ENCODE peak calls at places on chromosome 6, in ten cellular contexts. S, W, M, O, D, R, N, Z, U and P are unnamed samples.

GRCh38 chr6:43608310-43608763 is 20.7 kb downstream of the GTPBP2 start:
- DNase-seq in W (peak), Z (peak), U (peak), O (peak), M (peak), N (peak), D (no peak), S (no peak), R (peak), P (peak)

GRCh38 chr6:42969934-42970333 is 9.0 kb downstream of the PEX6 start:
- DNase-seq in N (no peak), R (no peak), Z (no peak), O (no peak), S (no peak), U (no peak), M (no peak), D (no peak), W (no peak), P (no peak)

GRCh38 chr6:5726976-5727718 is 279.6 kb downstream of the NRN1 start:
- DNase-seq in R (peak), N (no peak), U (no peak), W (no peak), M (no peak), S (no peak), O (no peak), Z (peak), D (no peak), P (no peak)

GRCh38 chr6:161401910-161402309 is 128.0 kb upstream of the AGPAT4 start:
- DNase-seq in U (no peak), W (no peak), Z (no peak), M (no peak), D (no peak), R (no peak), S (no peak), O (no peak), N (no peak), P (no peak)

GRCh38 chr6:163370807-163371206 is 43.7 kb upstream of the QKI start:
- DNase-seq in S (no peak), D (no peak), N (no peak), U (no peak), R (no peak), M (no peak), O (no peak), Z (no peak), W (no peak), P (no peak)

GRCh38 chr6:74731921-74732320 is 473.9 kb downstream of the COL12A1 start:
- DNase-seq in D (no peak), S (no peak), Z (peak), R (peak), O (no peak), M (no peak), W (no peak), N (no peak), U (no peak), P (no peak)

GRCh38 chr6:17974570-17975368 is 12.7 kb downstream of the KIF13A start:
- DNase-seq in D (no peak), Z (no peak), W (no peak), R (no peak), O (no peak), N (no peak), S (no peak), U (no peak), M (no peak), P (no peak)

GRCh38 chr6:27250955-27251671 is 3.6 kb downstream of the PRSS16 start:
- DNase-seq in M (peak), S (no peak), R (no peak), D (peak), N (peak), Z (no peak), O (no peak), W (peak), U (peak), P (peak)

GRCh38 chr6:155708100-155708499 is 252.5 kb upstream of the NOX3 start:
- DNase-seq in S (no peak), W (no peak), M (peak), O (no peak), D (no peak), R (no peak), U (no peak), N (no peak), Z (no peak), P (no peak)

GRCh38 chr6:84762220-84762940 is 2.0 kb downstream of the TBX18 start:
- DNase-seq in O (no peak), Z (peak), W (no peak), R (no peak), S (no peak), N (no peak), D (no peak), M (no peak), U (no peak), P (no peak)

GRCh38 chr6:35086636-35087360 is 54.3 kb downstream of the TCP11 start:
- DNase-seq in U (no peak), N (no peak), Z (no peak), W (no peak), O (no peak), R (no peak), M (no peak), S (peak), D (no peak), P (no peak)

GRCh38 chr6:169950558-169950957 is 199.1 kb downstream of the ERMARD start:
- DNase-seq in W (no peak), N (no peak), M (peak), D (no peak), U (peak), O (no peak), Z (no peak), S (no peak), R (no peak), P (no peak)

GRCh38 chr6:110612298-110612697 is 135.9 kb upstream of the SLC22A16 start:
- DNase-seq in M (no peak), Z (no peak), N (no peak), D (no peak), U (no peak), S (no peak), R (no peak), O (no peak), W (no peak), P (no peak)

GRCh38 chr6:74431873-74432272 is 735.9 kb downstream of the CD109 start:
- DNase-seq in W (no peak), S (no peak), D (no peak), U (no peak), M (no peak), Z (peak), R (peak), O (no peak), N (no peak), P (peak)

GRCh38 chr6:107692351-107692750 is 131.8 kb downstream of the SCML4 start:
- DNase-seq in U (no peak), O (no peak), Z (peak), S (no peak), R (peak), D (no peak), M (no peak), N (no peak), W (no peak), P (no peak)

GRCh38 chr6:89023591-89024441 is 56.7 kb upstream of the PNRC1 start:
- DNase-seq in S (peak), W (no peak), N (no peak), O (no peak), M (no peak), R (no peak), Z (peak), U (no peak), D (no peak), P (no peak)

GRCh38 chr6:15551798-15552197 is 111.0 kb downstream of the DTNBP1 start:
- DNase-seq in D (no peak), R (peak), M (no peak), S (no peak), Z (peak), W (no peak), O (no peak), U (no peak), N (no peak), P (no peak)

GRCh38 chr6:166825553-166826145 is 130.7 kb downstream of the RNASET2 start:
- DNase-seq in U (no peak), O (no peak), Z (peak), D (no peak), R (peak), W (no peak), M (no peak), N (no peak), S (no peak), P (peak)

GRCh38 chr6:22651731-22652130 is 82.4 kb downstream of the HDGFL1 start:
- DNase-seq in W (no peak), S (no peak), R (no peak), O (no peak), Z (no peak), M (no peak), U (no peak), D (no peak), N (no peak), P (no peak)

GRCh38 chr6:6699741-6700367 is 111.3 kb downstream of the LY86 start:
- DNase-seq in N (no peak), R (peak), S (peak), D (no peak), Z (peak), W (no peak), M (no peak), O (no peak), U (peak), P (peak)

GRCh38 chr6:84309336-84309735 is 81.9 kb upstream of the CEP162 start:
- DNase-seq in N (no peak), S (no peak), R (no peak), Z (no peak), W (no peak), D (no peak), M (no peak), O (no peak), U (no peak), P (no peak)

GRCh38 chr6:73696990-73697651 is 1.1 kb downstream of the CD109 start:
- DNase-seq in U (no peak), D (no peak), R (no peak), W (no peak), S (no peak), M (no peak), O (no peak), N (no peak), Z (peak), P (peak)

DNA sequence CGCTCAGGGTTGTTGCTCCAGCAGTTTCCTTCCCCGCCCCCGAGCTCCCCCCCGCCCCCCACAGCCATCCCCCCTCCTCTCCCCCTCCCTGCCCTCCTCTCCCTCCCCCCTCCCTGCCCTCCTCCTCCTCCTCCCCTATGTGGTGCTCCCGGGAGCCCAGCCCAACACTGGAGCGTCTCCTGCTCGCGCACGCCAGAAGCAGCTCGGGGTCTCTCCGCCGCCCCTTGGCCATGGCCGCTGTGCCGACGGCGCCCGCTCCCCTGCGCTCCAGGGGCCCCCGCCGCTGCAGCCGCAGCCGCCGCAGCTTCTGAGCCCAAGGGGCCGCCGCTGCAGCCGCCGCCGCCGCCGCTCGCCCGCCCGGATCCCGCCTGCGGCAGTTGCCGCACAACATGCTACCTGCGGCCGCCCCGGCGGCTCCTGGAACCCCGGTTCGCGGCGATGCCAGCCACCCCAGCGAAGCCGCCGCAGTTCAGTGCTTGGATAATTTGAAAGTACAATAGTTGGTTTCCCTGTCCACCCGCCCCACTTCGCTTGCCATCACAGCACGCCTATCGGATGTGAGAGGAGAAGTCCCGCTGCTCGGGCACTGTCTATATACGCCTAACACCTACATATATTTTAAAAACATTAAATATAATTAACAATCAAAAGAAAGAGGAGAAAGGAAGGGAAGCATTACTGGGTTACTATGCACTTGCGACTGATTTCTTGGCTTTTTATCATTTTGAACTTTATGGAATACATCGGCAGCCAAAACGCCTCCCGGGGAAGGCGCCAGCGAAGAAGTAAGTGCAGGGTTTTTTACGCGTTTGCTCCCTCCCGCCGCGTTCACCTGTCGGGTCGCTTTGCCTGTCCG is at the start of gene RSPO3:
- DNase-seq in Z (peak), O (no peak), N (no peak), R (peak), M (peak), U (no peak), S (peak), D (peak), W (peak), P (peak)
- TF ChIP-seq CTCF in Z (no peak), O (no peak), N (no peak), R (no peak), M (no peak), U (no peak), S (no peak), D (no peak), W (no peak), P (no peak)

DNA sequence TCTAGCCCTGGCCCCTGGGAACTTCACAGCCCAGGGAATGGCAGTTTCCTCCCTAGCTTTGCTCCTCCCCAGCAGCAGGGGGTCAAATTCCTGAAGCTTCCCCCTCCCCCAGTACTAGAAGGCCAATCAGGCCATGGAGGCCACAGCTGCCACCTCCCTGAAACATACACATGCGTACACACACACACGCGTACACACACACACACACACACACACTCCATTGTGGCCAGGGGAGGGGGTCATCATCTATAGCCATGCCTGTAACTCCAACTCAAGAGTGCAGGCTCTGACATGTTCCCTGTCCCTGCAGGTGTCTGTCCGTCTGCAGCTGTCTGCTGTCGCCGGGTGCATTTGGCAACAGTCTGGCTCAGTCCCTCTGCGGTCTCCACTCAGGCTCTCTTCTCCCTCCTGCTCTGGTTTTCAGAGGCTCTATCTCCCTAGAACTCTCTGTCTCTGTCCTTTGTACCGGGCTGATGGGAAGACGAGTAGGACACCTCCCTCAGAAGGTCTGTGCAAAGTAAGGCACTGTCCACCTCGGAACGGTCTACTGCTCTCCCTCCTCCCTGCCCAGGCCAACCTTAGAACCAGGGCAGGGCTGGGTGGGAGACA is 1.4 kb downstream of the LRFN2 start:
- DNase-seq in D (no peak), Z (no peak), N (no peak), U (no peak), W (no peak), M (no peak), O (no peak), R (no peak), S (no peak), P (no peak)
- TF ChIP-seq CTCF in D (no peak), Z (no peak), N (no peak), U (no peak), W (no peak), M (no peak), O (no peak), R (no peak), S (no peak), P (no peak)

GRCh38 chr6:11822346-11822745 is 43.7 kb upstream of the ADTRP start:
- DNase-seq in M (peak), S (no peak), D (no peak), R (no peak), W (no peak), Z (no peak), O (no peak), N (no peak), U (no peak), P (no peak)
- TF ChIP-seq CTCF in M (no peak), S (no peak), D (no peak), R (no peak), W (no peak), Z (no peak), O (peak), N (no peak), U (no peak), P (no peak)

GRCh38 chr6:303948-304558 is 11.8 kb downstream of the DUSP22 start:
- DNase-seq in N (no peak), O (no peak), Z (no peak), R (no peak), D (no peak), W (no peak), M (no peak), U (no peak), S (no peak), P (no peak)
- TF ChIP-seq CTCF in N (peak), O (no peak), Z (peak), R (no peak), D (peak), W (peak), M (no peak), U (no peak), S (no peak), P (peak)

GRCh38 chr6:41190791-41191190 is 10.2 kb downstream of the TREML2 start:
- DNase-seq in Z (no peak), U (no peak), S (no peak), N (no peak), O (no peak), R (no peak), M (no peak), W (no peak), D (no peak), P (no peak)
- TF ChIP-seq CTCF in Z (no peak), U (no peak), S (no peak), N (peak), O (no peak), R (no peak), M (no peak), W (no peak), D (no peak), P (no peak)

DNA sequence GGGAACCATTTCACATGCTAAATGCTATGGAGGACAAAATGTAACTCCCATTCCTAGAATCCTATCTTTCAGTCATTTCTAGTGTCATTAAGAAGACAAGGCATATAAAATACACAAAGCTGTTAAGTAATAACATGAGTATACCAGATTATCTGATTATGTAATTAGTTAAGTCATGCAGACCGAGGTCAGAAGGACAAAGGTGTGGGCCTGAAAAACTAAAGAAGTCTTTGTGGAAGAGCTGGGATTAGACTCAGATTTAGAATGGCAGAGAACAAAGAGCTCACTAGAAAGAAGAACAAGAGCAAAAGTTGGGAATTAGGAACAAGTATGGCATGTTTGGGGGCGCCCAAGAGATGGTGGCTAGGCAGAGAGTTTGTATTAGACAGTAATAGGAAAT is 37.0 kb downstream of the EFHC1 start:
- DNase-seq in S (no peak), R (no peak), O (no peak), N (no peak), D (no peak), U (no peak), Z (no peak), W (no peak), M (no peak), P (no peak)
- TF ChIP-seq CTCF in S (no peak), R (no peak), O (no peak), N (no peak), D (no peak), U (no peak), Z (no peak), W (no peak), M (no peak), P (no peak)